ENCODE peak calls at places on chromosomes 12 and 14, in four cellular contexts. T is left ventricle myocardium inferior, K is prostate gland, F is A549. A is an unnamed sample. For H3K4me1, the result is how much of the 10 kb centered on the place peaks cover.

GRCh38 chr14:69351385-69351784 is 46.7 kb downstream of the ERH start:
- DNase-seq in T (no peak), K (no peak), F (no peak), A (no peak)

GRCh38 chr14:23452237-23452636 is 16.8 kb upstream of the MYH7 start:
- DNase-seq in T (no peak), K (no peak), F (no peak), A (no peak)

GRCh38 chr14:68384335-68384734 is 408.5 kb downstream of the ZFP36L1 start:
- DNase-seq in T (peak), K (no peak), F (no peak), A (no peak)

GRCh38 chr12:93853698-93854478 is 176.7 kb downstream of the CRADD start:
- DNase-seq in T (no peak), K (no peak), F (no peak), A (no peak)

GRCh38 chr12:25598956-25599355 is 45.9 kb upstream of the LMNTD1 start:
- DNase-seq in T (no peak), K (no peak), F (no peak), A (no peak)

GRCh38 chr14:58914271-58914855 is 274.1 kb upstream of the DAAM1 start:
- DNase-seq in T (no peak), K (no peak), F (no peak), A (no peak)

GRCh38 chr12:132608231-132609171 is 1.9 kb downstream of the LRCOL1 start:
- DNase-seq in T (no peak), K (no peak), F (no peak), A (no peak)

GRCh38 chr14:87994974-87995373 is 2.0 kb upstream of the GALC start:
- DNase-seq in T (no peak), K (no peak), F (no peak), A (no peak)

GRCh38 chr12:3218150-3218845 is 141.1 kb downstream of the TSPAN9 start:
- DNase-seq in T (peak), K (peak), F (no peak), A (peak)

GRCh38 chr14:68548194-68549056 is 244.4 kb downstream of the ZFP36L1 start:
- DNase-seq in T (peak), K (peak), F (peak), A (peak)

GRCh38 chr14:79165460-79166080 is 995.4 kb downstream of the NRXN3 start:
- DNase-seq in T (no peak), K (no peak), F (no peak), A (no peak)

GRCh38 chr12:109241936-109242335 is 67.1 kb downstream of the FOXN4 start:
- DNase-seq in T (no peak), K (no peak), F (no peak), A (no peak)

GRCh38 chr12:6086316-6086715 is 38.2 kb downstream of the VWF start:
- DNase-seq in T (no peak), K (no peak), F (no peak), A (no peak)

GRCh38 chr14:64191756-64192155 is 102.4 kb downstream of the ESR2 start:
- DNase-seq in T (no peak), K (no peak), F (no peak), A (no peak)

GRCh38 chr12:116694653-116695463 is 43.0 kb downstream of the SPRING1 start:
- DNase-seq in T (peak), K (no peak), F (no peak), A (no peak)

GRCh38 chr12:89529738-89530137 is 3.9 kb upstream of the POC1B start:
- DNase-seq in T (no peak), K (no peak), F (peak), A (no peak)

GRCh38 chr12:15688202-15688736 is 100.9 kb downstream of the EPS8 start:
- DNase-seq in T (peak), K (no peak), F (no peak), A (peak)

GRCh38 chr14:35050652-35051051 is 4.6 kb downstream of the FAM177A1 start:
- DNase-seq in T (no peak), K (peak), F (peak), A (no peak)

GRCh38 chr12:75812341-75813018 is 219.1 kb downstream of the PHLDA1 start:
- DNase-seq in T (no peak), K (no peak), F (no peak), A (no peak)

GRCh38 chr14:20836668-20837338 is 34.2 kb upstream of the RNASE1 start:
- DNase-seq in T (no peak), K (peak), F (peak), A (no peak)

GRCh38 chr12:112750971-112751370 is 40.6 kb upstream of the RPH3A start:
- DNase-seq in T (no peak), K (no peak), F (no peak), A (no peak)

GRCh38 chr12:32548691-32549412 is 130.2 kb upstream of the DNM1L start:
- DNase-seq in T (no peak), K (no peak), F (no peak), A (peak)

GRCh38 chr12:42468341-42468821 is 121.2 kb downstream of the PRICKLE1 start:
- DNase-seq in T (peak), K (no peak), F (no peak), A (no peak)

GRCh38 chr12:97380440-97380839 is 82.2 kb upstream of the RMST start:
- DNase-seq in T (no peak), K (no peak), F (no peak), A (no peak)

DNA sequence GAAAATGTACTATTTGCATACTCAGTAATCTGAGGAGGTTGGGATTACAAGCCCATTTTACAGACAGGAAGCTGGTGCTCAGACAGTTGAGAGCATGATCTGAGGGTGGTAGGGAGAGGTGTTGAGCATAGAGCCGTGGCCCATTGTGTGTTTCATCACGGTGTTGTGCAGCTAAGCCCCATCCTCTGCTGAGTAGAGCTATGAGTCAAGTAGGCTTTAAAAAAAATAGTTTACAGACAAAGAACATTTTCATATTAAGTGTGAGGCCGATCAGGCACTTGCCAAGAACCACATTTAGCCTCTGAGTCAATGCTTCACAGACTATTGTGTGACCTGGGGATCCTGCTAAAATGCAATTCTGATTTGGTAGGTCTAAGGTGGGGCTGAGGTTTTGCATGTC is 22.0 kb downstream of the ZNF664 start:
- DNase-seq in T (no peak), K (no peak), F (no peak), A (no peak)
- H3K4me1 ChIP-seq in T (half or more), K (under half), F (under half), A (under half)

GRCh38 chr12:49223122-49223521 is 34.2 kb upstream of the TUBA1A start:
- DNase-seq in T (no peak), K (no peak), F (no peak), A (no peak)
- H3K27ac ChIP-seq in T (peak), K (no peak), F (no peak), A (peak)

DNA sequence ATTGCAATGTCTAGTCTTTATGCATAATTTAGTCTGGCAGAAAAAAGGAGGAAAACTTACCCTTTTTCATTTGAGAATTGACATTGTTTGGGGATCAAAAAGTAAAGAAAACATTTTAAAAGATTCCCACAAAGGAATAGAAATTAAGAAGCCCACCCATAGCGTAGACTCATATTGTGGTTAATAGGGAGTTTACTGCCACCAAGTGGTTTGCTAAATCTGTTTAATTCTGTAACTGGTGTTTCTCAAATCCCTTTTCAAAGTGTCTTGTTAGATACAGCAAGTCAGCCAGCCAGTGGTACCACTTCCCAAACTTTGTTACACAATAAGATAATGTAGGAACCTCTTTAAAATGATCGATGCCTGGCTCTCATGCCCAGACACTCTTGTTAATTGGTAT is 180.3 kb downstream of the IPO8 start:
- DNase-seq in T (no peak), K (no peak), F (no peak), A (no peak)
- H3K4me1 ChIP-seq in T (under half), K (under half), F (under half), A (under half)

GRCh38 chr12:103801709-103802585 is 39.1 kb downstream of the NT5DC3 start:
- DNase-seq in T (no peak), K (no peak), F (no peak), A (peak)
- H3K27ac ChIP-seq in T (no peak), K (no peak), F (peak), A (peak)